ENCODE peak calls at places on chromosomes 13 and 19, in nine cellular contexts. U is mesenchymal stem cell; O is stimulated activated CD4-positive, alpha-beta T cell treated with anti-CD3 and anti-CD28 coated beads, Interleukin-15, amount 100 ng/mL, for 1 hour; W is AG08395; K is B cell; D is colonic mucosa; A is T-helper 1 cell; Q is psoas muscle; P is T47D. H is an unnamed sample.

GRCh38 chr19:20278342-20278741 is 111.3 kb downstream of the ZNF486 start:
- DNase-seq in D (no peak), U (no peak), K (peak; percentile 49), O (no peak), P (no peak), Q (no peak), W (peak; percentile 28), A (no peak), H (no peak)

GRCh38 chr19:20038358-20039202 is 725 bp downstream of the ZNF682 start:
- DNase-seq in A (no peak), K (no peak), O (no peak), U (no peak), W (no peak), D (no peak), Q (no peak), P (no peak), H (no peak)

GRCh38 chr13:46544208-46544607 is 8.8 kb upstream of the LRCH1 start:
- DNase-seq in P (no peak), A (no peak), Q (no peak), U (no peak), O (no peak), D (no peak), K (no peak), W (no peak), H (no peak)

GRCh38 chr13:23460309-23460708 is 26.8 kb upstream of the SACS start:
- DNase-seq in W (no peak), U (no peak), A (no peak), O (no peak), P (no peak), K (no peak), D (no peak), Q (no peak), H (no peak)

GRCh38 chr13:93784191-93784590 is 557.6 kb downstream of the GPC6 start:
- DNase-seq in Q (no peak), W (no peak), O (no peak), K (no peak), A (no peak), P (no peak), U (no peak), D (no peak), H (no peak)

GRCh38 chr13:109145631-109146030 is 516.2 kb downstream of the MYO16 start:
- DNase-seq in D (peak; percentile 35), Q (no peak), W (peak; percentile 74), K (no peak), O (no peak), U (peak; percentile 78), P (peak; percentile 66), A (no peak), H (no peak)

GRCh38 chr13:99749627-99750026 is 221.9 kb downstream of the ZIC5 start:
- DNase-seq in A (no peak), K (no peak), W (no peak), P (no peak), D (no peak), O (no peak), U (no peak), Q (no peak), H (no peak)

GRCh38 chr19:10884273-10884672 is 12.9 kb downstream of the CARM1 start:
- DNase-seq in A (no peak), Q (no peak), O (no peak), P (no peak), U (peak; percentile 89), K (no peak), W (peak; percentile 62), D (no peak), H (no peak)

GRCh38 chr19:10452726-10453620 is 32.6 kb downstream of the PDE4A start:
- DNase-seq in O (no peak), Q (no peak), D (no peak), A (no peak), K (no peak), U (no peak), W (no peak), P (no peak), H (no peak)

GRCh38 chr19:1241417-1242095 is at the start of gene ATP5F1D:
- DNase-seq in U (peak; percentile 95), O (peak; percentile 78), Q (peak; percentile 94), W (peak; percentile 98), D (peak; percentile 93), P (peak; percentile 91), A (peak; percentile 83), K (peak; percentile 90), H (no peak)

GRCh38 chr19:44512326-44513298 is 12.3 kb upstream of the ZNF180 start:
- DNase-seq in K (no peak), Q (no peak), D (peak; percentile 49), A (no peak), U (peak; percentile 25), O (no peak), W (peak; percentile 42), P (peak; percentile 63), H (no peak)

GRCh38 chr19:41457241-41457640 is 14.3 kb downstream of the ERICH4 start:
- DNase-seq in O (no peak), W (no peak), K (no peak), U (no peak), P (no peak), A (no peak), D (no peak), Q (no peak), H (no peak)

GRCh38 chr19:55080915-55081772 is 5.5 kb downstream of the EPS8L1 start:
- DNase-seq in U (peak; percentile 81), W (peak; percentile 61), D (peak; percentile 96), P (peak; percentile 51), K (peak; percentile 73), Q (peak; percentile 69), O (peak; percentile 74), A (peak; percentile 85), H (no peak)

GRCh38 chr13:110269509-110270185 is 37.3 kb downstream of the COL4A1 start:
- DNase-seq in Q (no peak), W (no peak), P (no peak), O (no peak), A (no peak), U (no peak), K (no peak), D (no peak), H (no peak)

H was measured in chondrocyte.